ENCODE peak calls at places on chromosomes 11 and 22, in eight cellular contexts. J is Peyer's patch, C is spleen, K is pancreas, G is upper lobe of right lung, H is heart right ventricle, Y is psoas muscle, U is cardiac muscle cell. D is an unnamed sample. For H3K4me1, the result is how much of the 10 kb centered on the place peaks cover.

GRCh38 chr11:94735907-94736306 is 32.2 kb upstream of the AMOTL1 start:
- DNase-seq in C (no peak), Y (no peak), K (no peak), H (no peak), J (no peak), G (no peak), U (no peak), D (no peak)

GRCh38 chr11:59728913-59729312 is 15.3 kb upstream of the OR10V1 start:
- DNase-seq in U (no peak), C (peak), Y (no peak), K (no peak), J (no peak), G (no peak), H (no peak), D (no peak)

GRCh38 chr11:44763111-44763820 is 36.5 kb downstream of the TSPAN18 start:
- DNase-seq in C (no peak), Y (no peak), U (peak), G (no peak), J (no peak), H (no peak), K (no peak), D (peak)

GRCh38 chr22:50306753-50307749 is at the start of gene PLXNB2:
- DNase-seq in U (peak), C (no peak), K (peak), Y (peak), J (peak), H (peak), G (peak), D (no peak)

GRCh38 chr22:44775862-44776261 is 23.5 kb downstream of the ARHGAP8 start:
- DNase-seq in C (no peak), H (no peak), G (no peak), Y (no peak), K (no peak), J (no peak), U (no peak), D (no peak)

GRCh38 chr11:34738237-34738636 is 117.3 kb downstream of the EHF start:
- DNase-seq in J (no peak), C (no peak), H (no peak), G (no peak), Y (no peak), K (no peak), U (no peak), D (no peak)

GRCh38 chr11:120446802-120447201 is 64.7 kb upstream of the GRIK4 start:
- DNase-seq in Y (no peak), U (no peak), J (no peak), H (no peak), G (no peak), K (no peak), C (no peak), D (no peak)

GRCh38 chr11:20161923-20162322 is 1.6 kb upstream of the DBX1 start:
- DNase-seq in U (no peak), H (no peak), G (no peak), Y (no peak), K (no peak), C (no peak), J (no peak), D (no peak)

GRCh38 chr11:61090521-61090920 is 11.8 kb upstream of the CD5 start:
- DNase-seq in Y (no peak), H (no peak), C (no peak), J (no peak), U (no peak), K (no peak), G (no peak), D (no peak)

GRCh38 chr11:119108857-119109221 is 1.7 kb downstream of the C2CD2L start:
- DNase-seq in K (no peak), Y (no peak), C (peak), G (no peak), U (no peak), J (peak), H (no peak), D (no peak)

GRCh38 chr11:8768625-8769333 is 86.2 kb downstream of the RPL27A start:
- DNase-seq in C (no peak), H (peak), U (no peak), K (peak), J (no peak), G (no peak), Y (peak), D (no peak)

GRCh38 chr11:43278302-43278956 is 33.4 kb upstream of the API5 start:
- DNase-seq in Y (no peak), K (no peak), J (no peak), H (no peak), G (no peak), C (no peak), U (peak), D (no peak)

GRCh38 chr22:50581950-50582561 is 593 bp downstream of the CHKB start:
- DNase-seq in U (no peak), Y (no peak), G (no peak), J (no peak), H (no peak), K (no peak), C (no peak), D (no peak)

GRCh38 chr11:17593466-17594245 is 46.6 kb downstream of the OTOG start:
- DNase-seq in G (peak), C (no peak), U (no peak), K (no peak), H (no peak), Y (no peak), J (no peak), D (no peak)

GRCh38 chr22:49091451-49091850 is 736.2 kb downstream of the BRD1 start:
- DNase-seq in K (no peak), J (no peak), C (peak), Y (no peak), G (no peak), U (no peak), H (no peak), D (no peak)

GRCh38 chr11:113474362-113475159 is 637 bp downstream of the DRD2 start:
- DNase-seq in H (peak), Y (peak), U (peak), K (peak), J (peak), C (no peak), G (peak), D (no peak)

GRCh38 chr22:42644422-42645340 is 4.3 kb upstream of the ATP5MGL start:
- DNase-seq in J (no peak), H (peak), U (no peak), C (no peak), K (no peak), G (peak), Y (peak), D (peak)

GRCh38 chr11:4577761-4578160 is 3.8 kb upstream of the OR52I2 start:
- DNase-seq in G (no peak), C (no peak), H (no peak), U (no peak), Y (no peak), J (no peak), K (no peak), D (no peak)

GRCh38 chr22:35418088-35418487 is 18.1 kb downstream of the MCM5 start:
- DNase-seq in K (no peak), C (no peak), G (no peak), J (no peak), U (no peak), Y (no peak), H (no peak), D (no peak)

GRCh38 chr11:134576721-134577171 is 164.7 kb upstream of the B3GAT1 start:
- DNase-seq in C (no peak), G (no peak), J (no peak), Y (no peak), K (no peak), U (no peak), H (no peak), D (peak)

GRCh38 chr22:37051629-37052385 is at the start of gene KCTD17:
- DNase-seq in J (peak), K (peak), Y (peak), H (peak), U (peak), C (peak), G (peak), D (peak)

GRCh38 chr11:12496181-12497025 is 119.0 kb downstream of the PARVA start:
- DNase-seq in Y (no peak), U (no peak), C (no peak), K (no peak), J (no peak), G (no peak), H (no peak), D (no peak)

GRCh38 chr11:61077936-61078335 is 24.4 kb upstream of the CD5 start:
- DNase-seq in J (no peak), G (no peak), K (no peak), H (no peak), Y (no peak), U (no peak), C (no peak), D (no peak)

GRCh38 chr22:49307071-49307830 is 520.4 kb downstream of the BRD1 start:
- DNase-seq in Y (no peak), C (peak), K (peak), U (no peak), J (peak), G (peak), H (no peak), D (peak)

GRCh38 chr22:49853981-49854791 is 542 bp downstream of the ZBED4 start:
- DNase-seq in U (peak), H (peak), G (peak), C (peak), Y (no peak), J (peak), K (peak), D (no peak)

GRCh38 chr11:114183041-114183511 is 113.1 kb upstream of the NNMT start:
- DNase-seq in J (no peak), H (no peak), C (peak), K (no peak), Y (peak), G (no peak), U (no peak), D (no peak)

DNA sequence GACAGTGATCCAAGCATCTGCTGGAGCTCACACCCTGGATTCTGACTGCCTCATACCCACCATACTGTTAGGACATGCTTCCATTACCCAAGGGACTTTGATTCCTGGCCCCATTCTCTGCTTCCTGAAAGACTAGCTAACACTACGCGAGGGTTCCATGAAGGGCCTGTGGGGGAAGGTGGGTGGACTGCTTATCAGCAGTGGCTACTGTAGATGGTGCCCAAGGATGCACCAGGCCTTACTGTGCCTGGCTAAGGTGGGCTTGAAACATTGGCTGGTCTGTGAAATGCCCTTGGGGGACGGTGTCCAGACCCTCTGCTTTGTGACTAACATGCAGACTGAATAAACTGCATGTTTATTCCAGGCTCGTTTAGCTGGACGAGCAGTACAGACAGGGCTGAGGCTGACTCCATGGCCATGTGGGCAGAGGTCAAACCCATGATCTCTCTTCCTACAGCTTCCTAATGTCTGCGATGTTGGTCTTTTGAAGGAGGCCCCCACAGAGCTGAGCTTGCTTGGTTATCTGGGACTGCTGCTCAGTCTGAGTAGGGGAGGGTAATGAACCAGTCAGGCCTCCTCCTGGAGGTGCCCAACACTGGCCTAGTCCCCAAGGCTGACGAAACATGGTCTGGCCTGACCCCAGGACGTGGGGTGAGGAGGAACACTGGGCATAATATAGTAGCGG is 48.3 kb upstream of the PHOX2A start:
- DNase-seq in J (no peak), C (no peak), H (no peak), K (no peak), U (no peak), Y (no peak), G (no peak), D (no peak)
- H3K4me3 ChIP-seq in J (no peak), C (no peak), H (no peak), K (no peak), U (no peak), Y (no peak), G (no peak), D (no peak)

GRCh38 chr11:1536065-1536843 is 35.8 kb downstream of the DUSP8 start:
- DNase-seq in K (no peak), U (peak), J (no peak), C (no peak), G (no peak), Y (no peak), H (no peak), D (no peak)
- H3K4me1 ChIP-seq in K (under half), U (under half), J (under half), C (half or more), G (under half), Y (half or more), H (half or more), D (half or more)

GRCh38 chr11:71429701-71430100 is 18.5 kb downstream of the DHCR7 start:
- DNase-seq in K (no peak), G (peak), Y (no peak), C (no peak), J (no peak), U (no peak), H (no peak), D (no peak)
- H3K27ac ChIP-seq in K (no peak), G (no peak), Y (no peak), C (no peak), J (no peak), U (no peak), H (no peak), D (peak)

GRCh38 chr22:46090051-46090591 is 60.2 kb upstream of the PPARA start:
- DNase-seq in J (peak), Y (peak), C (peak), H (peak), K (peak), G (peak), U (no peak), D (no peak)
- H3K4me3 ChIP-seq in J (no peak), Y (peak), C (no peak), H (peak), K (no peak), G (peak), U (no peak), D (peak)